ENCODE peak calls at places on chromosomes 6 and 20, in six cellular contexts. U, F, S, X, A and M are unnamed samples.

GRCh38 chr20:40807094-40807623 is 118.1 kb upstream of the MAFB start:
- DNase-seq in U (no peak), F (no peak), S (no peak), X (no peak), A (no peak), M (no peak)

GRCh38 chr6:31908791-31909190 is 6.9 kb upstream of the ZBTB12 start:
- DNase-seq in U (no peak), F (no peak), S (no peak), X (peak; percentile 90), A (no peak), M (no peak)

GRCh38 chr6:105992315-105992961 is 93.7 kb upstream of the PRDM1 start:
- DNase-seq in U (peak; percentile 97), F (peak; percentile 54), S (peak; percentile 84), X (peak; percentile 72), A (peak; percentile 91), M (peak; percentile 97)

GRCh38 chr20:57960803-57961575 is 251.2 kb upstream of the PMEPA1 start:
- DNase-seq in U (no peak), F (no peak), S (no peak), X (no peak), A (no peak), M (no peak)

GRCh38 chr6:112879920-112880413 is 532.8 kb downstream of the RFPL4B start:
- DNase-seq in U (no peak), F (peak; percentile 53), S (no peak), X (no peak), A (peak; percentile 61), M (no peak)

GRCh38 chr6:45808917-45809316 is 206.7 kb downstream of the CLIC5 start:
- DNase-seq in U (no peak), F (no peak), S (no peak), X (no peak), A (no peak), M (no peak)

GRCh38 chr6:118752803-118753202 is 101.4 kb upstream of the CEP85L start:
- DNase-seq in U (no peak), F (no peak), S (no peak), X (no peak), A (no peak), M (no peak)

GRCh38 chr20:1938464-1939269 is 43.5 kb downstream of the SIRPA start:
- DNase-seq in U (no peak), F (no peak), S (no peak), X (no peak), A (no peak), M (no peak)

GRCh38 chr6:158847786-158848185 is 28.6 kb upstream of the EZR start:
- DNase-seq in U (no peak), F (peak; percentile 53), S (no peak), X (no peak), A (no peak), M (no peak)

GRCh38 chr6:100366419-100366818 is 98.3 kb downstream of the SIM1 start:
- DNase-seq in U (peak; percentile 39), F (no peak), S (no peak), X (peak; percentile 87), A (no peak), M (no peak)

DNA sequence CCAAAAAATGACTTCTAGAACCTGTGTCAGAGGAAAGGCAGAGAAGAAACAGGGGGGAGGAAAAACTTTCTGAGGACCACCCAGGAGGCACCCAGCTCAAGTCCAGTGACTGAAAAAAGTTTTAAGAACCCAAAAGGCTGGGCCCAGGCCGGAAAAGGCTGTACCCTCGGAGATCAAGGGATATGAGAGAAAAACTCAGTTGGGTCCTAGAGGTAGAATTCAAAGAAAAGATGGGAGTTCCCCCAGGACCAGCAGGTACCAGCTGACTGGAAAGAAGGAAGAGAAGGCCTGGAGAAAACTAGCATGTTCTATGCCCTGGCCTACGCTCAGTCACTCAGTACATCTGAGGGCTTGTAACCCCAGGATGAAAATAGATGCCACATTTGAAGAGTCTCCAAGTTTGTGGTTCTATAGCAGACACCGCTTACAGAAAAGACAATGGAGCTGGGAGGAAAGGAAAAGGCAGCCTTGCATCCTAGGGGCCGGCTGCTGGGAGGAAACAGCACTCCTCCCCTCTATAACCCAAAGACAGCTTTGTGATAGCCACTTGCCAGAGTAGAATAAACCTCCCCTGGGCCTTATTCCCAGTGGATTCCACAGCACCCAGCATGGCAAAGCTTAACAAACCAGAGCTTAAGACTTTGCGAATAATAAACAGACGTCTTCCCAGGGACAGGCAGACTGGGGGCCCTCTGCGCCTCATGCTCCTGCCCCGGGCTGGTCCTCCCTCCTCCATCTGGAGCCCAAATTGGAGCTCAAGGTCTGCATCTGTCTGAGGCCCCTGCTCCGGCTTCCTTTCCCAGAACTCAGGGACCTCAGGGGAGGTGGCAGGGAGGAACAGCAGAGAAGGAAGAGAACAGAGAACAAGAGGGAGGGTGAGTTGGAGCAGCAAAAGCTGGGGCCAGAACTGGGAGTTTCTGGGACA is 8.9 kb upstream of the TAF8 start:
- DNase-seq in U (no peak), F (no peak), S (no peak), X (no peak), A (no peak), M (no peak)
- H3K27ac ChIP-seq in U (peak overlapping the region; percentile 50), F (no peak overlapping the region), S (peak overlapping the region; percentile 63), X (no peak overlapping the region), A (no peak overlapping the region), M (no peak overlapping the region)

GRCh38 chr6:35050988-35051330 is 90.2 kb downstream of the TCP11 start:
- DNase-seq in U (no peak), F (no peak), S (no peak), X (no peak), A (no peak), M (no peak)
- H3K27ac ChIP-seq in U (no peak overlapping the region), F (no peak overlapping the region), S (no peak overlapping the region), X (peak overlapping the region; percentile 97), A (no peak overlapping the region), M (no peak overlapping the region)

GRCh38 chr20:10074513-10074912 is 39.7 kb downstream of the ANKEF1 start:
- DNase-seq in U (peak; percentile 88), F (peak; percentile 92), S (peak; percentile 75), X (peak; percentile 90), A (no peak), M (peak; percentile 6)

GRCh38 chr20:10075606-10076005 is 40.8 kb downstream of the ANKEF1 start:
- DNase-seq in U (peak; percentile 25), F (no peak), S (no peak), X (no peak), A (no peak), M (no peak)

GRCh38 chr20:10077081-10077471 is 42.3 kb downstream of the ANKEF1 start:
- DNase-seq in U (no peak), F (no peak), S (no peak), X (no peak), A (peak; percentile 87), M (no peak)

GRCh38 chr20:10077886-10078285 is 43.1 kb downstream of the ANKEF1 start:
- DNase-seq in U (no peak), F (no peak), S (no peak), X (no peak), A (no peak), M (no peak)

DNA sequence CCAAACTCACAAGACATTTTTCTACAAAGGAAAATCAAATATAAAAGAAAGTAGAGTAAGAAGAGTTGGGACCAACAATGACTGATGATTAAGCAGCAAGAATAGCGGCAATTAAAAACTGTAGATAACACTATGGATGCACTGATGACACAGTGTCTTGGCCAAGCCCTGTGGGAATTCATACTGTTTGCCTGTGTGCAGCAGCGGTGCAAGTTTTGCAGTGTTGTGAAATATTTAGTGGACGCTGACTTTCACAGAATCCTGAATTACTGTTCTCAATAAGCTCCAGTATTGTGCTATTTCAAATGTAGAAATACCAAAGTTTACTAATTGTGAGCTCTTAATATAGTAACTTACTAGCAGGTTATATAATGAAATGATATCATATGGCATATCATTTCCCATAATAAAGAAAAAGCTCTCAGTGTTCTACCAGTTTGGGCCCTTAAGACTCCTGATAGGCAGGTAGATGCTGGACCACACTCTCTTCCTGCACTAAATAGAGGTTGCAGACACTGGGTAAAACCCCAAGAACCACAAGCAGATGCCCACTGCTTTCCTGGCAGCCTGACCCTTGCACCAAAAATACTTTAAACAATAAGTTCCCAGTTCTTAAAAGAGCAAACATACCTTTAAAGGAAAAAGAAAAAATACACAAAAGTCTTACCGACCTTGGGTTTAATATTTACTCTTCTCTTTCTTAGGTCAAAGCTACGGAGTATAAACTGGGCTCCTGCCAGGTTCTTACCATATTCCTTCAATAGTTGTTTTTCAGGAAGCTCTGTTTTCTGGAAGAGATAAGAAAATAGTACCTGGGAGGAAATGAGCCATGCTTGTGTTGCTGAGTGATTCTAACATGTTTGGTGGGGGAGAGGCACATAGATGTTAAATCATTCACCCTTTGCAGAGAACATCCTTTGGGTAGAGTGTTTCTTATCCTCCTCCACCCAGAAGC is 41.6 kb downstream of the ANKEF1 start:
- DNase-seq in U (peak; percentile 35), F (peak; percentile 46), S (no peak), X (no peak), A (no peak), M (no peak)
- H3K27ac ChIP-seq in U (peak overlapping the region; percentile 82), F (no peak overlapping the region), S (peak overlapping the region; percentile 52), X (no peak overlapping the region), A (no peak overlapping the region), M (no peak overlapping the region)

GRCh38 chr6:43268348-43268685 is 25.0 kb downstream of the TTBK1 start:
- DNase-seq in U (no peak), F (no peak), S (no peak), X (no peak), A (no peak), M (peak; percentile 79)
- H3K27ac ChIP-seq in U (no peak overlapping the region), F (no peak overlapping the region), S (no peak overlapping the region), X (no peak overlapping the region), A (no peak overlapping the region), M (no peak overlapping the region)

DNA sequence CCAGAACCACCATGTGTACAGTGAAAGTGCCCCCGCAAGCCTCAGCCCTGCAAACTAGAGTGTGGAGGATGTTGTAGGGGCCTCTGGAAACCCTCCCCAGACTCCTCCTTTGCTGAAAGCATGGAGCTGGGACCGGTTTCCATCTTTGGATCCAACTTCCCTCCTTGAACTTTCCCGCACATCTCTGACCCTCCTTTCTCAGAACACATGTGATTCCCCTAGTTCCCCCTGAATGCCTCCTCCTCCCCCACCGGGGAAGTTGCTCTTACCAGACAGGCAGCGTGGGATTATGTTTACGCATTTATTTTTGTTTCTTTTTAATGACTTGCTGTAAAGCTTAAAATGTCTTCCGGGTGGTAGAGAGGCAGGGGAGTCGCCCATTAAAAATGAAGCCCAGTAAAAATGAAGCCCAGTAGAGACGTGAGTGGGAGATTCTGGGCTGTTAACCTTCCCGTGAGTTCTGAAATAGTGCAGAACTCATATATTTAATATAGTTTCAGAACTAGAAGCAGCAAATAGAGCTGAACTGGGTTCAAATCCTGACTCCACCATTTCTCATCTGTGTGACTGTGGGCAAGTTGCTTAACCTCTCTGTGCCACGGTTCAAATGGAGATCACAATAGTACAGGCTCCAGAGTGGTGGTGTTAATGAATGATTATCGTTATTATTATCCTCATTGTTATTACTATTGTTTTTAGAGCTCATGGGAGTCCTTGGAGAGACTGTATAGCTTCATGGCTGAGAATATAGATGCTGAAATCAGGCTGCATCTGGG is 8.0 kb upstream of the PTPN1 start:
- DNase-seq in U (no peak), F (no peak), S (no peak), X (no peak), A (no peak), M (no peak)
- H3K27ac ChIP-seq in U (peak overlapping the region; percentile 70), F (no peak overlapping the region), S (no peak overlapping the region), X (no peak overlapping the region), A (no peak overlapping the region), M (no peak overlapping the region)

GRCh38 chr6:17707371-17707651 is 586 bp upstream of the NUP153 start:
- DNase-seq in U (no peak), F (no peak), S (no peak), X (no peak), A (no peak), M (no peak)
- H3K27ac ChIP-seq in U (no peak overlapping the region), F (peak overlapping the region; percentile 89), S (peak overlapping the region; percentile 71), X (peak overlapping the region; percentile 9), A (no peak overlapping the region), M (peak overlapping the region; percentile 93)

GRCh38 chr6:139666284-139666683 is 291.8 kb upstream of the CITED2 start:
- DNase-seq in U (no peak), F (no peak), S (no peak), X (no peak), A (no peak), M (no peak)
- H3K27ac ChIP-seq in U (no peak overlapping the region), F (no peak overlapping the region), S (no peak overlapping the region), X (no peak overlapping the region), A (no peak overlapping the region), M (no peak overlapping the region)